ENCODE peak calls at places on chromosomes 2 and 18, in nine cellular contexts. X is colonic mucosa, B is lower leg skin, R is GM10248, D is epithelial cell of esophagus, T is WTC11, F is lung, Y is GM06990, H is DND-41. W is an unnamed sample.

GRCh38 chr2:238790126-238790820 is 57.6 kb upstream of the TWIST2 start:
- DNase-seq in X (no peak), B (no peak), R (no peak), D (no peak), T (no peak), F (no peak), Y (no peak), H (no peak), W (no peak)

GRCh38 chr2:239595711-239596110 is 194.9 kb upstream of the HDAC4 start:
- DNase-seq in X (peak; percentile 9), B (no peak), R (no peak), D (no peak), T (no peak), F (no peak), Y (no peak), H (no peak), W (peak; percentile 2)

GRCh38 chr2:28663359-28663758 is 88.3 kb upstream of the PPP1CB start:
- DNase-seq in X (no peak), B (no peak), R (no peak), D (peak; percentile 40), T (no peak), F (no peak), Y (no peak), H (no peak), W (no peak)

GRCh38 chr2:19540739-19541503 is 182.5 kb upstream of the OSR1 start:
- DNase-seq in X (peak; percentile 33), B (peak; percentile 33), R (no peak), D (peak; percentile 95), T (no peak), F (no peak), Y (no peak), H (peak; percentile 7), W (no peak)

GRCh38 chr2:84865181-84865783 is 15.6 kb downstream of the TRABD2A start:
- DNase-seq in X (no peak), B (peak; percentile 34), R (peak; percentile 61), D (peak; percentile 40), T (no peak), F (no peak), Y (no peak), H (no peak), W (no peak)

GRCh38 chr2:3465844-3466481 is 53.4 kb downstream of the ADI1 start:
- DNase-seq in X (no peak), B (no peak), R (no peak), D (peak; percentile 88), T (no peak), F (no peak), Y (no peak), H (no peak), W (no peak)

GRCh38 chr2:172427256-172427989 is at the start of gene ITGA6:
- DNase-seq in X (peak; percentile 92), B (no peak), R (peak; percentile 57), D (peak; percentile 82), T (peak; percentile 79), F (peak; percentile 81), Y (peak; percentile 47), H (peak; percentile 65), W (peak; percentile 73)

GRCh38 chr18:46469186-46469915 is 187.7 kb downstream of the LOXHD1 start:
- DNase-seq in X (no peak), B (no peak), R (no peak), D (peak; percentile 80), T (no peak), F (no peak), Y (no peak), H (no peak), W (no peak)

GRCh38 chr2:177433402-177433801 is 40.8 kb downstream of the AGPS start:
- DNase-seq in X (no peak), B (no peak), R (no peak), D (peak; percentile 5), T (no peak), F (no peak), Y (no peak), H (no peak), W (no peak)
- TF ChIP-seq CTCF in X (no peak), B (no peak), R (no peak), D (no peak), T (no peak), F (no peak), Y (no peak), H (no peak), W (no peak)

GRCh38 chr2:71072492-71072891 is 4.0 kb downstream of the NAGK start:
- DNase-seq in X (no peak), B (no peak), R (no peak), D (no peak), T (no peak), F (no peak), Y (no peak), H (no peak), W (no peak)

GRCh38 chr2:71068218-71069035 is at the start of gene NAGK:
- DNase-seq in X (peak; percentile 96), B (peak; percentile 95), R (peak; percentile 96), D (peak; percentile 97), T (peak; percentile 96), F (peak; percentile 97), Y (peak; percentile 99), H (peak; percentile 97), W (peak; percentile 97)

GRCh38 chr2:71071681-71072398 is 3.4 kb downstream of the NAGK start:
- DNase-seq in X (peak; percentile 42), B (peak; percentile 41), R (peak; percentile 80), D (peak; percentile 83), T (peak; percentile 23), F (peak; percentile 44), Y (peak; percentile 77), H (peak; percentile 26), W (no peak)

GRCh38 chr2:71069376-71069775 is 928 bp downstream of the NAGK start:
- DNase-seq in X (no peak), B (no peak), R (no peak), D (peak; percentile 36), T (no peak), F (no peak), Y (no peak), H (no peak), W (no peak)

DNA sequence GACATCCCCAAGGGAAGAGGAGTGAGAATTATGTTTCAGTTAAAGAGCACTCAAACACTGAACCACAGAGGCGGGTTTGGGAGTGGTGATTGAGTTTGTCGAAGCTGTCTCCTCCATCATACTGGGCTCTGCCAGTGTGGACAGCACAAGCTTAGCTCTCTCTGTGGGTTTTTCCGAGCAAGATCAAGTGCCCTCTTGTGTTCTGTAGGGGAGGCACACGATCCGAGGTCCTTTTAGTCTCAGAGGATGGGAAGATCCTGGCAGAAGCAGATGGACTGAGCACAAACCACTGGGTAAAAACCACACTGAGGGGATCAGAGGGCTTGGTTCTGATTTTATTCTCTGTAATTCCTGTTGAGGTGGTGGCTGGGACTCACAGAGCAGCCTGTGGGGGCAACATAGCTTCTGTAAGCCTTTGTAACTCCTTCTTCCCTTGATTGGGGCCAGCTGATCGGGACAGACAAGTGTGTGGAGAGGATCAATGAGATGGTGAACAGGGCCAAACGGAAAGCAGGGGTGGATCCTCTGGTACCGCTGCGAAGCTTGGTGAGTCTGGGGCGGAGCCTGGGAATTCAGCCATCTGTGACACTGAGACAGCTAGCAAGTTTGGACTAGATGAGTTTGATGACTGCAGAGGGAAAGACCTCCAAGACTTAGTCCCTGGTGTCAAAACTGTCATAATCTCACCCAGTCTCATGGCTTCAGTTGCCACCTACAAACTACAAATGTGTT is 2.0 kb downstream of the NAGK start:
- DNase-seq in X (no peak), B (peak; percentile 41), R (peak; percentile 27), D (peak; percentile 78), T (peak; percentile 23), F (no peak), Y (peak; percentile 28), H (no peak), W (peak; percentile 37)
- TF ChIP-seq CTCF in X (no peak), B (no peak), R (peak; percentile 32), D (peak; percentile 58), T (no peak), F (no peak), Y (peak; percentile 35), H (peak; percentile 25), W (peak; percentile 47)

DNA sequence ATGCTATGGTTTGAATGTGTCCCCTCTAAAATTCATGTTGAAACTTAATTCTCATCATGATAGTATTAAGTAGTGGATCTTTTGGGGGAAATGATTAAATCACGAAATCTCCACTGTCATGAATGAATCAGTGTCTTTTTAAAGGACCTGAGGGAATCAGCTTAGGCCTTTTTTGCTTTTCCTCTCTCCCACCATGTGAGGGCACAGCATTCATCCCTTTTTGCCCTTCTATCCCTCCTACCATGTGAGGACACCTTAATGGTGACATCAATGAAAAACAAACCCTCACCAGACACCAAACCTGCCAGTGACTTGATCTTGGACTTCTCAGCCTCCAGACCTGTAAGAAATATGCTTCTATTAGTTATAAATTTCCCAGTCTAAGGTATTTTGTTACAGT is 247.1 kb upstream of the UBE2E3 start:
- DNase-seq in X (no peak), B (no peak), R (no peak), D (no peak), T (no peak), F (no peak), Y (no peak), H (no peak), W (no peak)
- TF ChIP-seq CTCF in X (no peak), B (no peak), R (no peak), D (no peak), T (no peak), F (no peak), Y (no peak), H (no peak), W (no peak)

GRCh38 chr2:65070856-65071255 is 14.6 kb downstream of the CEP68 start:
- DNase-seq in X (no peak), B (no peak), R (no peak), D (no peak), T (no peak), F (no peak), Y (no peak), H (no peak), W (no peak)

GRCh38 chr2:65071499-65072180 is 15.4 kb downstream of the CEP68 start:
- DNase-seq in X (no peak), B (no peak), R (no peak), D (peak; percentile 70), T (peak; percentile 59), F (no peak), Y (no peak), H (no peak), W (peak; percentile 55)

GRCh38 chr2:65069425-65069824 is 13.2 kb downstream of the CEP68 start:
- DNase-seq in X (no peak), B (no peak), R (no peak), D (no peak), T (no peak), F (no peak), Y (no peak), H (no peak), W (no peak)

GRCh38 chr2:65072181-65072970 is 16.2 kb downstream of the CEP68 start:
- DNase-seq in X (no peak), B (no peak), R (peak; percentile 47), D (no peak), T (no peak), F (no peak), Y (peak; percentile 26), H (no peak), W (no peak)

DNA sequence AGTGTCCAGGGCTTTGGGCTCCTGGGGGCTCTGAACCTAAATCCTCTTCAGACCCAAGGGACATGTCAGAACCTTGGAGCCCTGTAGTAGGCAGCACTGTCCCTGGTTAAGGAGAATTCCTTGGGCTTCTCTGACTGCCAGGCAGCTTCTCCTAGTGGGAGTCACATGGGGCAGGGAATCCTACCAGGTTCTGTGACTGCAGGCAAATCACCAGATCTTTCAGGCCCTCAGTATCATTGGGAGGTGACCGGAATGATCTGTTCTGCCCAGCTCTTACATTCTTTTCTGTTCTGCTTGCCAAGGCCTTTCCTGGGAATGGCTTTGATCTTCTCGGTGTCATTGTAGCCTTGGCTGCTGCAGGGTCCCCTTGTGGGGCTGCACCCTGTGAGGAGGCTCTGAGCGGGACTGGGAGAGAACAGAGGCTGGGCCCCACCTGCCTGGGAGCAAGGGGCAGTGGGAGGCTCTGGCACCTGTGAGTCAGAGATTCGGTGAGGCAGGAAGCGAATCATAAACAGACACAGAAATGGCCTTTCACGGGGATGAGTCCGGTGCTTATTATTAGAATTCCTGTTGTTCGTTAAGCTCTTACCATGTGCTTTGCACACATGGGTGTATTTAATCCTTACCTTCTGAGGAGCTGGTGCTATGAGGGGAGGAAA is 14.1 kb downstream of the CEP68 start:
- DNase-seq in X (peak; percentile 41), B (no peak), R (no peak), D (peak; percentile 69), T (no peak), F (no peak), Y (no peak), H (no peak), W (no peak)
- TF ChIP-seq CTCF in X (no peak), B (no peak), R (no peak), D (no peak), T (no peak), F (no peak), Y (no peak), H (no peak), W (no peak)